ENCODE peak calls at places on chromosomes 2 and 18, in six cellular contexts. J is fibroblast of pulmonary artery; W is activated effector memory CD4-positive, alpha-beta T cell treated with Interleukin-2 at 50 U/mL for 16 hours; V is NCI-H774; E is GM03348; I is DMS 273 treated with DMSO at 0.1 percent for 48 hours. U is an unnamed sample.

GRCh38 chr18:63199743-63200241 is 119.8 kb downstream of the BCL2 start:
- DNase-seq in J (no peak), I (no peak), W (no peak), V (no peak), E (no peak), U (no peak)

GRCh38 chr18:3624818-3625716 is 175.1 kb downstream of the TGIF1 start:
- DNase-seq in I (no peak), J (peak; percentile 97), E (peak; percentile 85), W (peak; percentile 33), V (no peak), U (no peak)

GRCh38 chr2:96099861-96100798 is 16.2 kb downstream of the ADRA2B start:
- DNase-seq in V (no peak), I (no peak), J (no peak), W (no peak), E (no peak), U (peak; percentile 18)

GRCh38 chr2:20584045-20584636 is 66.8 kb downstream of the HS1BP3 start:
- DNase-seq in J (no peak), W (no peak), I (no peak), V (no peak), E (peak; percentile 86), U (peak; percentile 31)

GRCh38 chr2:153770359-153770991 is 101.2 kb upstream of the GALNT13 start:
- DNase-seq in E (no peak), I (no peak), W (no peak), V (no peak), J (no peak), U (no peak)

GRCh38 chr18:26574958-26575864 is 26.9 kb upstream of the KCTD1 start:
- DNase-seq in J (peak; percentile 52), I (no peak), V (no peak), W (no peak), E (peak; percentile 68), U (peak; percentile 57)

GRCh38 chr2:199988176-199988575 is 32.8 kb downstream of the MAIP1 start:
- DNase-seq in I (peak; percentile 5), E (no peak), J (peak; percentile 59), V (no peak), W (no peak), U (no peak)

GRCh38 chr2:72325592-72326422 is 178.1 kb upstream of the CYP26B1 start:
- DNase-seq in J (peak; percentile 28), V (no peak), I (no peak), E (peak; percentile 29), W (no peak), U (peak; percentile 20)

GRCh38 chr2:128537646-128538045 is 219.0 kb upstream of the HS6ST1 start:
- DNase-seq in E (no peak), W (no peak), V (no peak), I (no peak), J (no peak), U (no peak)

GRCh38 chr18:68215931-68216330 is 499.0 kb downstream of the TMX3 start:
- DNase-seq in V (no peak), E (peak; percentile 49), I (no peak), J (peak; percentile 55), W (no peak), U (no peak)

GRCh38 chr2:128237081-128237534 is 81.6 kb downstream of the HS6ST1 start:
- DNase-seq in V (no peak), E (peak; percentile 22), J (peak; percentile 18), W (no peak), I (no peak), U (no peak)

GRCh38 chr2:159807183-159808037 is 9.4 kb upstream of the CD302 start:
- DNase-seq in E (peak; percentile 73), V (no peak), I (peak; percentile 14), W (no peak), J (peak; percentile 76), U (no peak)

GRCh38 chr18:12092398-12093229 is 1.0 kb upstream of the ANKRD62 start:
- DNase-seq in E (no peak), V (peak; percentile 60), W (no peak), J (no peak), I (no peak), U (peak; percentile 23)

GRCh38 chr2:25844089-25844488 is 34.2 kb downstream of the ASXL2 start:
- DNase-seq in W (no peak), I (no peak), E (no peak), V (no peak), J (peak; percentile 49), U (no peak)

GRCh38 chr2:8058652-8059051 is 623.2 kb upstream of the ID2 start:
- DNase-seq in I (no peak), E (no peak), V (no peak), J (no peak), W (no peak), U (no peak)

GRCh38 chr2:66057844-66058243 is 377.1 kb upstream of the MEIS1 start:
- DNase-seq in J (no peak), E (no peak), I (no peak), V (no peak), W (no peak), U (no peak)

GRCh38 chr2:239267411-239267941 is 133.3 kb downstream of the HDAC4 start:
- DNase-seq in E (peak; percentile 84), W (peak; percentile 87), J (peak; percentile 82), V (no peak), I (no peak), U (peak; percentile 78)

GRCh38 chr18:7812431-7813063 is 245.4 kb downstream of the PTPRM start:
- DNase-seq in W (no peak), V (no peak), J (peak; percentile 76), I (no peak), E (peak; percentile 84), U (no peak)

GRCh38 chr2:67393237-67393636 is 3.9 kb upstream of the ETAA1 start:
- DNase-seq in I (no peak), E (no peak), V (no peak), W (no peak), J (no peak), U (no peak)

GRCh38 chr2:151315381-151315903 is 26.0 kb upstream of the NMI start:
- DNase-seq in V (no peak), W (no peak), J (peak; percentile 70), I (no peak), E (peak; percentile 47), U (peak; percentile 31)

GRCh38 chr2:117065912-117066311 is 748.6 kb upstream of the DDX18 start:
- DNase-seq in I (no peak), W (no peak), V (no peak), J (no peak), E (no peak), U (no peak)

GRCh38 chr18:697771-698170 is 14.7 kb downstream of the ENOSF1 start:
- DNase-seq in W (no peak), V (no peak), I (no peak), E (no peak), J (no peak), U (no peak)

GRCh38 chr18:79965119-79965902 is 868 bp downstream of the HSBP1L1 start:
- DNase-seq in W (no peak), J (peak; percentile 90), V (no peak), I (no peak), E (peak; percentile 78), U (no peak)

GRCh38 chr2:118774458-118775133 is 72.9 kb downstream of the EN1 start:
- DNase-seq in V (no peak), J (peak; percentile 47), W (no peak), E (peak; percentile 95), I (peak; percentile 10), U (peak; percentile 54)

GRCh38 chr2:9627310-9627709 is 3.5 kb downstream of the YWHAQ start:
- DNase-seq in W (no peak), V (no peak), E (no peak), I (no peak), J (no peak), U (no peak)

GRCh38 chr2:238151628-238152235 is 7.0 kb upstream of the ERFE start:
- DNase-seq in E (no peak), V (no peak), I (no peak), J (no peak), W (no peak), U (no peak)

GRCh38 chr2:17483496-17483895 is 34.7 kb downstream of the RAD51AP2 start:
- DNase-seq in J (no peak), W (no peak), E (no peak), I (no peak), V (no peak), U (no peak)

GRCh38 chr2:46827274-46827930 is 88.2 kb downstream of the MCFD2 start:
- DNase-seq in I (no peak), W (no peak), J (peak; percentile 60), E (peak; percentile 71), V (no peak), U (no peak)

GRCh38 chr2:179467927-179468326 is 203.3 kb upstream of the SESTD1 start:
- DNase-seq in V (no peak), E (no peak), J (no peak), I (no peak), W (no peak), U (no peak)

GRCh38 chr2:71669628-71670429 is 216.5 kb downstream of the DYSF start:
- DNase-seq in V (no peak), I (no peak), W (no peak), J (no peak), E (peak; percentile 2), U (no peak)

GRCh38 chr2:134020608-134021007 is 233.3 kb upstream of the MGAT5 start:
- DNase-seq in J (no peak), V (no peak), I (no peak), W (no peak), E (no peak), U (no peak)

GRCh38 chr18:68484241-68484640 is 230.7 kb downstream of the TMX3 start:
- DNase-seq in V (no peak), J (peak; percentile 44), W (no peak), E (no peak), I (no peak), U (no peak)

GRCh38 chr2:239274391-239275001 is 126.3 kb downstream of the HDAC4 start:
- DNase-seq in E (peak; percentile 73), V (no peak), J (peak; percentile 53), W (no peak), I (peak; percentile 29), U (no peak)

GRCh38 chr2:177296047-177296446 is 31.5 kb upstream of the NFE2L2 start:
- DNase-seq in I (no peak), V (no peak), W (no peak), E (peak; percentile 30), J (peak; percentile 54), U (no peak)

GRCh38 chr2:108199726-108200125 is 40.0 kb upstream of the SULT1C3 start:
- DNase-seq in E (no peak), I (no peak), J (no peak), V (no peak), W (no peak), U (no peak)

GRCh38 chr2:205721057-205721767 is 38.9 kb downstream of the NRP2 start:
- DNase-seq in W (no peak), E (no peak), V (no peak), J (no peak), I (no peak), U (no peak)